ENCODE peak calls at places on chromosomes 6 and 20, in ten cellular contexts. P is lower leg skin; R is kidney epithelial cell; F is Peyer's patch; T is HCT116; L is CD4-positive, alpha-beta T cell; N is omental fat pad; A is heart left ventricle; V is brain microvascular endothelial cell; H is AG04449. E is an unnamed sample.

GRCh38 chr6:159969204-159969912 is 476 bp downstream of the IGF2R start:
- DNase-seq in P (peak), R (no peak), F (peak), T (no peak), L (no peak), N (no peak), A (peak), V (no peak), H (no peak), E (no peak)

GRCh38 chr6:29651413-29652197 is 5.3 kb upstream of the MOG start:
- DNase-seq in P (no peak), R (no peak), F (no peak), T (peak), L (no peak), N (no peak), A (no peak), V (no peak), H (no peak), E (no peak)

GRCh38 chr20:62025394-62025793 is 40.3 kb downstream of the TAF4 start:
- DNase-seq in P (no peak), R (no peak), F (no peak), T (no peak), L (no peak), N (no peak), A (no peak), V (no peak), H (no peak), E (no peak)

GRCh38 chr6:152094992-152095592 is 287.6 kb downstream of the ESR1 start:
- DNase-seq in P (peak), R (peak), F (peak), T (peak), L (no peak), N (peak), A (peak), V (peak), H (peak), E (peak)

GRCh38 chr6:161439093-161439492 is 165.2 kb upstream of the AGPAT4 start:
- DNase-seq in P (peak), R (peak), F (no peak), T (peak), L (no peak), N (no peak), A (peak), V (peak), H (peak), E (no peak)

GRCh38 chr6:147161974-147162495 is 42.2 kb upstream of the STXBP5 start:
- DNase-seq in P (no peak), R (no peak), F (peak), T (no peak), L (no peak), N (no peak), A (no peak), V (peak), H (no peak), E (no peak)

GRCh38 chr20:21125072-21125848 is 622 bp upstream of the KIZ start:
- DNase-seq in P (peak), R (no peak), F (peak), T (peak), L (no peak), N (no peak), A (peak), V (peak), H (peak), E (no peak)

GRCh38 chr6:97437087-97437486 is 154.1 kb upstream of the MMS22L start:
- DNase-seq in P (no peak), R (no peak), F (no peak), T (peak), L (no peak), N (no peak), A (no peak), V (no peak), H (no peak), E (no peak)

GRCh38 chr6:32153252-32153834 is 598 bp upstream of the PPT2 start:
- DNase-seq in P (no peak), R (no peak), F (peak), T (no peak), L (no peak), N (no peak), A (no peak), V (peak), H (no peak), E (no peak)

GRCh38 chr20:64077876-64078551 is 1.3 kb downstream of the RGS19 start:
- DNase-seq in P (no peak), R (no peak), F (peak), T (no peak), L (peak), N (no peak), A (no peak), V (no peak), H (no peak), E (no peak)

GRCh38 chr20:23644159-23644558 is 6.4 kb upstream of the CST3 start:
- DNase-seq in P (no peak), R (no peak), F (no peak), T (no peak), L (no peak), N (no peak), A (no peak), V (no peak), H (no peak), E (no peak)

GRCh38 chr20:57658447-57659130 is 38.4 kb upstream of the ZBP1 start:
- DNase-seq in P (peak), R (no peak), F (peak), T (no peak), L (no peak), N (peak), A (peak), V (no peak), H (no peak), E (no peak)

GRCh38 chr20:10639762-10640556 is 33.8 kb downstream of the JAG1 start:
- DNase-seq in P (peak), R (no peak), F (no peak), T (no peak), L (no peak), N (no peak), A (no peak), V (peak), H (no peak), E (no peak)

DNA sequence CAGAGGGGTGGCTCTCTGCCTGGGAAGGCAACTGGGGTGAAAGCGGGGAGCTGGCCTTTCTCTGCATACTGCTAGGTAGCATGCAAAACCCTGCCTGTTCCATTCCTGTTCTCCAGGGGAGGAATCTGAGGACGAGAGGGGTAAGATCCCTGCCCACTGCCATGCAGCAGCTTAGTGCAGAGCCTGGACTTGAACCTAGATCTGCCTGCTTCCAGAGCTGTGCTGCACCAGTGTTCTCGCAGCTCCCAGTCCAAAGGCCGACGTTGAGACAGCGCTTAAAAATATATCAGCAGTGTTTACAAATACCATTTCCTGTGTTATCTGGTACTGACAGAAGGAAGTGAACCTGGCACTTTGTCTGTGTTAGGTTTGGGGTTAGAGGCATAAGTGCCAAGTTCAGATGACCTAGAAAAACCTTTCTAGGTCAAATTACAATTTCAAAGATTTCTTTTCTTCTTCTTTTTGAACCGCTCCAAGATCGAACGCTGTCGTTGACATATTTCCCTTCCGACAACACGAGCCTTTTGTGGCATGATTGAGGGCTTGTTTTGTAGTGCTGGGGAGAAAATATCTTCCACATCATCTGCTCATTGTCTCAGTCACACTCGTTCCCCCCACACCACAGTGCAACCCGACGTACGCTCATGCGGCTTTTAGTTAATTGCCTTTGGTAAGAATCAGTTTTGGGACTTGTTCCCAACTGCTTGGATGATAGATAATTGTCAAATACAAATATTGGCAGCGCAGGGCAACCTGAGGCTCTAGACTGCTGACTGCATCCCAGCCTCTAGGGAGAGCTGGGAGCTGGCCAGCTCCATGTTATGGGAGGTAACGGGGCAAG is 44.6 kb downstream of the TOX2 start:
- DNase-seq in P (peak), R (no peak), F (peak), T (no peak), L (peak), N (no peak), A (no peak), V (no peak), H (no peak), E (no peak)
- TF ChIP-seq CTCF in P (no peak), R (no peak), F (no peak), T (no peak), L (no peak), N (no peak), A (no peak), V (no peak), H (no peak), E (no peak)

GRCh38 chr6:148747493-148748160 is 797 bp downstream of the UST start:
- DNase-seq in P (peak), R (no peak), F (peak), T (no peak), L (peak), N (no peak), A (peak), V (peak), H (no peak), E (peak)
- TF ChIP-seq CTCF in P (no peak), R (no peak), F (peak), T (peak), L (no peak), N (no peak), A (no peak), V (peak), H (peak), E (peak)

GRCh38 chr6:13101985-13102384 is 226.4 kb downstream of the TBC1D7 start:
- DNase-seq in P (no peak), R (no peak), F (no peak), T (no peak), L (no peak), N (no peak), A (no peak), V (no peak), H (no peak), E (no peak)

GRCh38 chr6:13098808-13099570 is 229.3 kb downstream of the TBC1D7 start:
- DNase-seq in P (no peak), R (no peak), F (no peak), T (no peak), L (no peak), N (no peak), A (no peak), V (no peak), H (no peak), E (no peak)

GRCh38 chr6:13101409-13101808 is 226.9 kb downstream of the TBC1D7 start:
- DNase-seq in P (no peak), R (no peak), F (no peak), T (no peak), L (no peak), N (no peak), A (no peak), V (no peak), H (no peak), E (no peak)

GRCh38 chr6:13098006-13098405 is 230.3 kb downstream of the TBC1D7 start:
- DNase-seq in P (no peak), R (no peak), F (no peak), T (no peak), L (no peak), N (no peak), A (no peak), V (no peak), H (no peak), E (no peak)

DNA sequence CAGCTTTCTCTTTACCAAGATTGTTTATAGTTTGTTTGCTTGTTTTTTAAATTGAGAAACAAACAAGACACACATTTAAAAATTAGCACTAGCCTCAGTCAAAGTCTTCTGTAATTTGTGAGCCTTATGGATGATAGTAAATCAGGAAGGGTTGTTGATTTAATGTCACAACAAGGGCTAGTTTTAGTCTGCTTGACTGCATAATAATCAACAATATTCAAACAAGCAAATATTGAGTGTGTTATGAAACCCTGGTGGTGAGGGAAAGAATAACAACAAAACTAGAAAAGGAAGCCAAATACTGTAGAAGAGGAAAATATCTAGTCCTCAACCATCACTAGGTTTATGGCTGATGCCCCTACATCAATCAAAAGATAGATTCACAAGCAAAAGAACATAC is 228.6 kb downstream of the TBC1D7 start:
- DNase-seq in P (no peak), R (no peak), F (no peak), T (no peak), L (no peak), N (no peak), A (no peak), V (no peak), H (no peak), E (no peak)
- TF ChIP-seq CTCF in P (no peak), R (peak), F (no peak), T (peak), L (peak), N (no peak), A (peak), V (no peak), H (no peak), E (peak)

DNA sequence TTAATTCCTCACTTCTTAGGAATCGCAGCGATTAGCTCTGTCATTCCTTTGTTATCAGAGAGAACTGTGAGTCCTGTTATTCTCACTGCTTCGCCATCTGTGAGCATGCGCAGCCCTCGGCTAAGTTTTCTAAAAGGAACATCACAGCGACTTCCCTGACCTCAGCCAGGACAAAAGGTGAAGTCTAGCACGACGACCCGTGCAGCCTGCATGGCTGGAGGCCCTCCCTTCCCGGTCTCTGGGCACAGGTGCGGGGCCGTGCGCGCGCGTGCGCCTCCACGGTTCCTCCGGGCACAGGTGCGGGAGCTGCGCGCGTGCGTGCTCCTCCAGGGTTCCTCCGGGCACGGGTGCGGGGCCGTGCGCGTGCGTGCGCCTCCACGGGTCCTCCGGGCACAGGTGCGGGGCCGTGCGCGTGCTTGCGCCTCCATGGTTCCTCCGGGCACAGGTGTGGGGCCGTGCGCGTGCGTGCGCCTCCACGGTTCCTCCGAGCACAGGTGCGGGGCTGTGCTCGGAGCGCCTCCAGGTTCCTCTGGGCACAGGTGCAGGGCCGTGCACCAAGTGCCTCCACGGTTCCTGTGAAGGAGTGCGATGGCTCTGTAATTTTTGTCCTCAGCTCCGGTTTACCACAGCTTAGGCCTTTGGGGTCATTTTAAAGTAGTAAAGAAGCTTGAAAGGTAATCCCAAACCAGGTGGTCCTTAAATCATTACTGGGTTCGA is 212.3 kb downstream of the ERMARD start:
- DNase-seq in P (peak), R (no peak), F (peak), T (no peak), L (no peak), N (no peak), A (peak), V (no peak), H (no peak), E (no peak)
- TF ChIP-seq CTCF in P (no peak), R (no peak), F (no peak), T (no peak), L (no peak), N (no peak), A (no peak), V (no peak), H (no peak), E (no peak)

GRCh38 chr20:55522296-55522815 is 483.0 kb downstream of the CBLN4 start:
- DNase-seq in P (no peak), R (no peak), F (no peak), T (no peak), L (no peak), N (no peak), A (no peak), V (no peak), H (no peak), E (no peak)
- TF ChIP-seq CTCF in P (no peak), R (no peak), F (no peak), T (no peak), L (no peak), N (no peak), A (no peak), V (no peak), H (no peak), E (no peak)

GRCh38 chr6:125511809-125512341 is 210.1 kb upstream of the HDDC2 start:
- DNase-seq in P (no peak), R (peak), F (no peak), T (no peak), L (no peak), N (no peak), A (no peak), V (peak), H (no peak), E (no peak)

GRCh38 chr6:125513978-125514377 is 212.2 kb upstream of the HDDC2 start:
- DNase-seq in P (no peak), R (no peak), F (no peak), T (no peak), L (no peak), N (no peak), A (no peak), V (no peak), H (no peak), E (no peak)

GRCh38 chr6:125510405-125510804 is 208.6 kb upstream of the HDDC2 start:
- DNase-seq in P (no peak), R (no peak), F (no peak), T (no peak), L (no peak), N (no peak), A (no peak), V (no peak), H (no peak), E (no peak)

GRCh38 chr6:125509477-125509876 is 207.7 kb upstream of the HDDC2 start:
- DNase-seq in P (no peak), R (no peak), F (no peak), T (no peak), L (no peak), N (no peak), A (no peak), V (no peak), H (no peak), E (no peak)

GRCh38 chr6:125512621-125513020 is 210.9 kb upstream of the HDDC2 start:
- DNase-seq in P (no peak), R (no peak), F (no peak), T (peak), L (no peak), N (no peak), A (no peak), V (no peak), H (no peak), E (no peak)
- TF ChIP-seq CTCF in P (no peak), R (peak), F (no peak), T (peak), L (no peak), N (no peak), A (no peak), V (peak), H (no peak), E (no peak)

GRCh38 chr6:131160254-131160758 is 25.0 kb downstream of the AKAP7 start:
- DNase-seq in P (no peak), R (no peak), F (no peak), T (no peak), L (no peak), N (no peak), A (no peak), V (no peak), H (no peak), E (no peak)
- TF ChIP-seq CTCF in P (no peak), R (no peak), F (no peak), T (no peak), L (no peak), N (no peak), A (no peak), V (no peak), H (no peak), E (no peak)

E was measured in CD14-positive monocyte.